ENCODE peak calls at places on chromosomes 13 and 19, in seven cellular contexts. One of them, this sample, is unnamed.
A peak's percentile ranks its signal among the peaks of the same experiment; 100 is the strongest.

GRCh38 chr13:100483836-100484381 is 104.7 kb downstream of the GGACT start:
- DNase-seq in endothelial cell: no peak
- DNase-seq in AG10803: no peak
- DNase-seq in transverse colon: no peak
- DNase-seq in tibial artery: no peak
- DNase-seq in fibroblast of the aortic adventitia: no peak
- DNase-seq in tibial nerve: no peak
- DNase-seq in this sample: no peak

GRCh38 chr13:103224804-103225203 is 158.6 kb upstream of the SLC10A2 start:
- DNase-seq in fibroblast of the aortic adventitia: no peak
- DNase-seq in endothelial cell: no peak
- DNase-seq in transverse colon: no peak
- DNase-seq in AG10803: no peak
- DNase-seq in tibial artery: no peak
- DNase-seq in tibial nerve: no peak
- DNase-seq in this sample: no peak

GRCh38 chr19:32647361-32647760 is 27.6 kb downstream of the ANKRD27 start:
- DNase-seq in tibial nerve: no peak
- DNase-seq in endothelial cell: no peak
- DNase-seq in transverse colon: no peak
- DNase-seq in fibroblast of the aortic adventitia: no peak
- DNase-seq in tibial artery: no peak
- DNase-seq in AG10803: no peak
- DNase-seq in this sample: no peak

GRCh38 chr19:18507021-18507726 is 14.7 kb downstream of the ELL start:
- DNase-seq in tibial nerve: no peak
- DNase-seq in tibial artery: peak; percentile 83
- DNase-seq in fibroblast of the aortic adventitia: peak; percentile 56
- DNase-seq in endothelial cell: no peak
- DNase-seq in transverse colon: peak; percentile 63
- DNase-seq in AG10803: no peak
- DNase-seq in this sample: no peak

GRCh38 chr13:41533676-41534075 is 76.3 kb downstream of the RGCC start:
- DNase-seq in fibroblast of the aortic adventitia: peak; percentile 33
- DNase-seq in transverse colon: no peak
- DNase-seq in tibial artery: peak; percentile 78
- DNase-seq in AG10803: peak; percentile 48
- DNase-seq in tibial nerve: peak; percentile 42
- DNase-seq in endothelial cell: no peak
- DNase-seq in this sample: no peak

GRCh38 chr13:98998831-98999634 is 21.2 kb upstream of the DOCK9 start:
- DNase-seq in transverse colon: no peak
- DNase-seq in tibial artery: no peak
- DNase-seq in tibial nerve: no peak
- DNase-seq in endothelial cell: no peak
- DNase-seq in AG10803: peak; percentile 93
- DNase-seq in fibroblast of the aortic adventitia: no peak
- DNase-seq in this sample: no peak

GRCh38 chr19:7600721-7601120 is 5.1 kb downstream of the CAMSAP3 start:
- DNase-seq in transverse colon: no peak
- DNase-seq in AG10803: no peak
- DNase-seq in fibroblast of the aortic adventitia: no peak
- DNase-seq in tibial nerve: no peak
- DNase-seq in endothelial cell: no peak
- DNase-seq in tibial artery: no peak
- DNase-seq in this sample: no peak

GRCh38 chr19:27972291-27973040 is 1240.5 kb downstream of the UQCRFS1 start:
- DNase-seq in fibroblast of the aortic adventitia: peak; percentile 35
- DNase-seq in AG10803: peak; percentile 74
- DNase-seq in transverse colon: no peak
- DNase-seq in tibial artery: no peak
- DNase-seq in tibial nerve: no peak
- DNase-seq in endothelial cell: no peak
- DNase-seq in this sample: no peak

GRCh38 chr19:41882568-41883462 is at the start of gene ARHGEF1:
- DNase-seq in tibial nerve: no peak
- DNase-seq in AG10803: peak; percentile 27
- DNase-seq in transverse colon: peak; percentile 75
- DNase-seq in fibroblast of the aortic adventitia: no peak
- DNase-seq in endothelial cell: peak; percentile 67
- DNase-seq in tibial artery: peak; percentile 74
- DNase-seq in this sample: no peak

GRCh38 chr13:30873519-30873918 is 32.6 kb upstream of the MEDAG start:
- DNase-seq in tibial artery: no peak
- DNase-seq in tibial nerve: no peak
- DNase-seq in fibroblast of the aortic adventitia: peak; percentile 44
- DNase-seq in transverse colon: no peak
- DNase-seq in AG10803: no peak
- DNase-seq in endothelial cell: peak; percentile 29
- DNase-seq in this sample: peak; percentile 26

GRCh38 chr13:22082437-22083100 is 411.7 kb downstream of the FGF9 start:
- DNase-seq in fibroblast of the aortic adventitia: no peak
- DNase-seq in endothelial cell: peak; percentile 20
- DNase-seq in transverse colon: no peak
- DNase-seq in AG10803: no peak
- DNase-seq in tibial nerve: no peak
- DNase-seq in tibial artery: no peak
- DNase-seq in this sample: no peak

GRCh38 chr13:110119943-110120905 is 186.7 kb downstream of the COL4A1 start:
- DNase-seq in endothelial cell: no peak
- DNase-seq in tibial artery: no peak
- DNase-seq in AG10803: no peak
- DNase-seq in tibial nerve: no peak
- DNase-seq in transverse colon: no peak
- DNase-seq in fibroblast of the aortic adventitia: no peak
- DNase-seq in this sample: no peak

GRCh38 chr13:51870616-51871015 is 8.8 kb downstream of the CCDC70 start:
- DNase-seq in transverse colon: no peak
- DNase-seq in tibial nerve: no peak
- DNase-seq in fibroblast of the aortic adventitia: no peak
- DNase-seq in endothelial cell: no peak
- DNase-seq in tibial artery: no peak
- DNase-seq in AG10803: no peak
- DNase-seq in this sample: no peak

GRCh38 chr13:30422056-30422914 is at the start of gene UBE2L5:
- DNase-seq in endothelial cell: peak; percentile 71
- DNase-seq in tibial artery: peak; percentile 91
- DNase-seq in tibial nerve: peak; percentile 54
- DNase-seq in transverse colon: peak; percentile 79
- DNase-seq in AG10803: peak; percentile 89
- DNase-seq in fibroblast of the aortic adventitia: peak; percentile 77
- DNase-seq in this sample: peak; percentile 62

GRCh38 chr13:109715902-109716301 is 70.5 kb downstream of the IRS2 start:
- DNase-seq in tibial nerve: peak; percentile 53
- DNase-seq in transverse colon: no peak
- DNase-seq in endothelial cell: no peak
- DNase-seq in fibroblast of the aortic adventitia: no peak
- DNase-seq in AG10803: peak; percentile 55
- DNase-seq in tibial artery: no peak
- DNase-seq in this sample: no peak

DNA sequence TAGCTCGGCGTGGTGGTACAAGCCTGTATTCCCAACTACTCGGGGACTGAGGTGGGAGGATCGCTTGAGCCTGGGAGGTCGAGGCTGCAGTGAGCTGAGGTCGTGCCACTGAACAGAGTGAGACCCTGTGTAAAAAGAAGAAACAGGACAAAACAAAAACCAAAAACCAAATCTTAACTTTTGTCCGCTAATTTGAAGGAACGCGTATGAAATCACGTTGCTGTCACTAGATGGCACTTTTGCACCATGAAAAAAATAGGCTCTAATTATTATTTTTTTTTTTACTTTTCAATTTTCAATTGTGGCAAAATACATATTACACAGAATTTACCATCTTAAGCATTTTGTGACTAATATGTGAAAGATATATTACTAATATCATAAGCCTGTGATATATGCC is 17.6 kb upstream of the ZNF835 start:
- DNase-seq in tibial nerve: no peak
- DNase-seq in AG10803: no peak
- DNase-seq in transverse colon: no peak
- DNase-seq in tibial artery: no peak
- DNase-seq in endothelial cell: no peak
- DNase-seq in fibroblast of the aortic adventitia: no peak
- DNase-seq in this sample: no peak
- TF ChIP-seq CTCF in tibial nerve: no peak
- TF ChIP-seq CTCF in AG10803: no peak
- TF ChIP-seq CTCF in transverse colon: no peak
- TF ChIP-seq CTCF in tibial artery: no peak
- TF ChIP-seq CTCF in endothelial cell: no peak
- TF ChIP-seq CTCF in fibroblast of the aortic adventitia: no peak
- TF ChIP-seq CTCF in this sample: no peak

DNA sequence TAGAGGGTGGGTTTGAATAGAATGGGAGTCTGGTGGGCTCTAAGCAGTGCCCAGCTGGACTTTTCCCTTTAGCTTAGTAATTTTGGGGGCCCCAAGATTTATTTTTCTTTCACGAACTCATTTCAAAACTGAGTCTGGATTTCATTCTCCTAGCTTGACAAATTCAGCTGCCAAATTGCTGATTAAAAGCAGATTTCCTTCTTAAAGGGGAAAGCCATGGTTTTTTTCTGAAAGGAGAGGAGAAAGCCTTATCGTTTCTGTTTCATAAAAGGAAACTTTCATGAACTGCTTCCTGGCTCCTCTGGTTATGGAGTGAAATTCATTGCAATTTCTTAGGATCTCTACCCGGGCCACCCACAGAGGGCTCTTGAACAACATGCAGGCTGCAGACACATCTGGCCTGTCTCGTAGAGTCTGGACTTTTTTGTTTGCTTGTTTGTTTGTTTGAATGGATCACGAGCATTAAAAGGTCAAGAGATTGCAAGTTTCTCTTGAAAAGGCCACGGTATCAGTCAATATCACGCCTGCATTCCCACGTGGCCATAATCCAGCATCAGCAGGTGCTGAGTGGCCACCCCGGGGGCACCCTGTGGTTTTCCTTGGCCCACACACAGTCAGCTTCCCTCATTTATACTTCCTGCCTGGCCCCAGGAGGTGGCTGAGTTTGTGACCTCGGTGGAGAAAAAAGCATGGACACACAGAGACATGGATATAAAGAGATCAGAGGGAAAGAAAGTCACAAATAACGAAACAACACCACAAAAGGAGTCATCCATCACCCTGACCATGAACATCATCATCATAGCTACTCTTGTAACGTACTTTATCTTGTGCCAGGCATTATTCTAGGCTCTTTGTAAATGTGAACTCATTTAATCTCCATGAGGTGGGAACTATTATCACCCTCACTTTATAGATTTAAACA is 10.5 kb upstream of the KLK4 start:
- DNase-seq in transverse colon: no peak
- DNase-seq in tibial nerve: peak; percentile 31
- DNase-seq in AG10803: peak; percentile 36
- DNase-seq in fibroblast of the aortic adventitia: peak; percentile 42
- DNase-seq in endothelial cell: no peak
- DNase-seq in tibial artery: peak; percentile 31
- DNase-seq in this sample: no peak
- TF ChIP-seq CTCF in transverse colon: no peak
- TF ChIP-seq CTCF in tibial nerve: no peak
- TF ChIP-seq CTCF in AG10803: no peak
- TF ChIP-seq CTCF in fibroblast of the aortic adventitia: no peak
- TF ChIP-seq CTCF in endothelial cell: no peak
- TF ChIP-seq CTCF in tibial artery: no peak
- TF ChIP-seq CTCF in this sample: no peak

GRCh38 chr19:13001166-13001501 is 5.9 kb downstream of the NFIX start:
- DNase-seq in endothelial cell: no peak
- DNase-seq in AG10803: no peak
- DNase-seq in transverse colon: no peak
- DNase-seq in tibial artery: no peak
- DNase-seq in fibroblast of the aortic adventitia: no peak
- DNase-seq in tibial nerve: peak; percentile 9
- DNase-seq in this sample: no peak

GRCh38 chr19:13004273-13004672 is 9.0 kb downstream of the NFIX start:
- DNase-seq in fibroblast of the aortic adventitia: no peak
- DNase-seq in tibial nerve: no peak
- DNase-seq in tibial artery: no peak
- DNase-seq in AG10803: no peak
- DNase-seq in transverse colon: peak; percentile 66
- DNase-seq in endothelial cell: no peak
- DNase-seq in this sample: no peak

GRCh38 chr19:13001502-13002388 is 6.5 kb downstream of the NFIX start:
- DNase-seq in fibroblast of the aortic adventitia: peak; percentile 87
- DNase-seq in AG10803: peak; percentile 76
- DNase-seq in transverse colon: peak; percentile 52
- DNase-seq in tibial nerve: peak; percentile 78
- DNase-seq in tibial artery: peak; percentile 95
- DNase-seq in endothelial cell: no peak
- DNase-seq in this sample: no peak

GRCh38 chr19:13002970-13003540 is 7.8 kb downstream of the NFIX start:
- DNase-seq in tibial artery: no peak
- DNase-seq in endothelial cell: no peak
- DNase-seq in AG10803: no peak
- DNase-seq in fibroblast of the aortic adventitia: no peak
- DNase-seq in tibial nerve: peak; percentile 6
- DNase-seq in transverse colon: no peak
- DNase-seq in this sample: no peak

DNA sequence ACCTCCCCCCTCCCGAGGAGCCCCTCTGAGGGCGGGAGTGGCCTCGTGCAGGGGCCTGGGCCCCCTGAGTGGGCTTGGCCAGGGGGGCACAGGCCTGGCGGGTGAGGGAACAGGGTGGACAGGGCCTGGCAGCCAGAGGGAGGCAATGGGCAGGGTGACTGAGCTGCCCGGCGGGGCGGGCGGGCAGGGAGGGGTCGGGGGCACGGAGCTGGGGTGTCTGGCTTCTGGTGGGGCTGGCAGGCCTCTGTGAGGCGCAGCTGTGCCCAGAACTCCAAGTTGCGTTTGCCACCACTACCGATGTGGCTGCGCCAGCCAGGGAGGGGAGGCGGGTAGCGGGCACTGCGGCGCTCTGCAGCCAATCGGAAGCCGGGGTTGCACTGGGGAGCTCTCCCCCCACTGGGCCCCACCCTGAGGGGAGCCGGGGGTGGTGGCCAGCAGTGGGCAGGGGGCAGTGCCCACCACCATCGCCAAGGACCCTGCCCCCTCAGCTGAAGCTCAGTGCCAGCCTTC is 7.2 kb downstream of the NFIX start:
- DNase-seq in transverse colon: no peak
- DNase-seq in tibial nerve: no peak
- DNase-seq in AG10803: no peak
- DNase-seq in tibial artery: peak; percentile 93
- DNase-seq in fibroblast of the aortic adventitia: no peak
- DNase-seq in endothelial cell: no peak
- DNase-seq in this sample: no peak
- TF ChIP-seq CTCF in transverse colon: no peak
- TF ChIP-seq CTCF in tibial nerve: peak; percentile 7
- TF ChIP-seq CTCF in AG10803: no peak
- TF ChIP-seq CTCF in tibial artery: no peak
- TF ChIP-seq CTCF in fibroblast of the aortic adventitia: peak; percentile 1
- TF ChIP-seq CTCF in endothelial cell: no peak
- TF ChIP-seq CTCF in this sample: no peak

DNA sequence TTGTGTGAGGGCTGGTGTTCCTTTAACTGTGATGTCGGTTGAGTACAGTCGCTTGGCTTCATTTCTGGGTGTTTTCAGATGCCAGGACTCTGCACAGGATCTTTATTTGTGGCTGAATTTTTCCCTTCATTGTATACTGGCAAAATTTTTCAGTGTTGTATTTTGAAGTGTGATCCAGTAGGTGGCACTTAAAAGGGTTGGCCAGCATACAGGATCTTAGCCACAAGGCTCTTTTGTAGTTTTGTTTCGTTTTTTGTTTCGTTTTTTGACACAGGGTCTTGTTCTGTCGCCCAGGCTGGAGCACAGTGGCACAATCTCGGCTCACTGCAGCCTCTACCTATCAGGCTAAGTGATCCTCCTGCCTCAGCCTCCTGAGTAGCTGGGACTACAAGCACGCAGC is 8.7 kb downstream of the FCAR start:
- DNase-seq in tibial nerve: no peak
- DNase-seq in endothelial cell: no peak
- DNase-seq in tibial artery: no peak
- DNase-seq in AG10803: no peak
- DNase-seq in transverse colon: no peak
- DNase-seq in fibroblast of the aortic adventitia: no peak
- DNase-seq in this sample: no peak
- TF ChIP-seq CTCF in tibial nerve: no peak
- TF ChIP-seq CTCF in endothelial cell: no peak
- TF ChIP-seq CTCF in tibial artery: no peak
- TF ChIP-seq CTCF in AG10803: no peak
- TF ChIP-seq CTCF in transverse colon: no peak
- TF ChIP-seq CTCF in fibroblast of the aortic adventitia: no peak
- TF ChIP-seq CTCF in this sample: no peak

This sample was measured in neural crest cell.